ENCODE peak calls at places on chromosomes 13 and 19, in eight cellular contexts. One of them, this sample, is unnamed. For H3K4me1 and H3K27me3, the result is how much of the 10 kb centered on the place peaks cover.

GRCh38 chr13:63433546-63434150 is 2018.0 kb upstream of the PCDH20 start:
- DNase-seq in adrenal gland: no peak
- DNase-seq in adipocyte: peak
- DNase-seq in left ventricle myocardium inferior: no peak
- DNase-seq in HepG2: no peak
- DNase-seq in tibial nerve: no peak
- DNase-seq in neural progenitor cell: no peak
- DNase-seq in neuronal stem cell: no peak
- DNase-seq in this sample: no peak

GRCh38 chr19:55384576-55385235 is 614 bp upstream of the TMEM238 start:
- DNase-seq in adrenal gland: peak
- DNase-seq in adipocyte: no peak
- DNase-seq in left ventricle myocardium inferior: no peak
- DNase-seq in HepG2: no peak
- DNase-seq in tibial nerve: peak
- DNase-seq in neural progenitor cell: no peak
- DNase-seq in neuronal stem cell: no peak
- DNase-seq in this sample: no peak

GRCh38 chr13:97058896-97059295 is 64.6 kb upstream of the OXGR1 start:
- DNase-seq in adrenal gland: no peak
- DNase-seq in adipocyte: peak
- DNase-seq in left ventricle myocardium inferior: no peak
- DNase-seq in HepG2: no peak
- DNase-seq in tibial nerve: no peak
- DNase-seq in neural progenitor cell: no peak
- DNase-seq in neuronal stem cell: no peak
- DNase-seq in this sample: no peak

GRCh38 chr13:35530147-35530546 is 53.7 kb upstream of the MAB21L1 start:
- DNase-seq in adrenal gland: no peak
- DNase-seq in adipocyte: no peak
- DNase-seq in left ventricle myocardium inferior: peak
- DNase-seq in HepG2: no peak
- DNase-seq in tibial nerve: no peak
- DNase-seq in neural progenitor cell: no peak
- DNase-seq in neuronal stem cell: no peak
- DNase-seq in this sample: no peak

GRCh38 chr13:99985243-99985874 is 3.8 kb downstream of the ZIC2 start:
- DNase-seq in adrenal gland: no peak
- DNase-seq in adipocyte: no peak
- DNase-seq in left ventricle myocardium inferior: no peak
- DNase-seq in HepG2: no peak
- DNase-seq in tibial nerve: no peak
- DNase-seq in neural progenitor cell: peak
- DNase-seq in neuronal stem cell: no peak
- DNase-seq in this sample: no peak

GRCh38 chr19:46192990-46193650 is 36.4 kb upstream of the IGFL1 start:
- DNase-seq in adrenal gland: peak
- DNase-seq in adipocyte: peak
- DNase-seq in left ventricle myocardium inferior: no peak
- DNase-seq in HepG2: peak
- DNase-seq in tibial nerve: no peak
- DNase-seq in neural progenitor cell: no peak
- DNase-seq in neuronal stem cell: no peak
- DNase-seq in this sample: no peak

GRCh38 chr13:29435125-29435911 is 160.2 kb downstream of the SLC7A1 start:
- DNase-seq in adrenal gland: peak
- DNase-seq in adipocyte: peak
- DNase-seq in left ventricle myocardium inferior: no peak
- DNase-seq in HepG2: no peak
- DNase-seq in tibial nerve: peak
- DNase-seq in neural progenitor cell: no peak
- DNase-seq in neuronal stem cell: no peak
- DNase-seq in this sample: no peak

GRCh38 chr19:8307400-8307964 is 676 bp downstream of the CD320 start:
- DNase-seq in adrenal gland: peak
- DNase-seq in adipocyte: no peak
- DNase-seq in left ventricle myocardium inferior: no peak
- DNase-seq in HepG2: peak
- DNase-seq in tibial nerve: no peak
- DNase-seq in neural progenitor cell: peak
- DNase-seq in neuronal stem cell: no peak
- DNase-seq in this sample: peak

GRCh38 chr13:93248627-93249047 is 22.0 kb downstream of the GPC6 start:
- DNase-seq in adrenal gland: no peak
- DNase-seq in adipocyte: peak
- DNase-seq in left ventricle myocardium inferior: no peak
- DNase-seq in HepG2: peak
- DNase-seq in tibial nerve: no peak
- DNase-seq in neural progenitor cell: peak
- DNase-seq in neuronal stem cell: peak
- DNase-seq in this sample: peak

GRCh38 chr13:33322965-33323668 is 37.6 kb upstream of the STARD13 start:
- DNase-seq in adrenal gland: no peak
- DNase-seq in adipocyte: no peak
- DNase-seq in left ventricle myocardium inferior: no peak
- DNase-seq in HepG2: no peak
- DNase-seq in tibial nerve: no peak
- DNase-seq in neural progenitor cell: no peak
- DNase-seq in neuronal stem cell: no peak
- DNase-seq in this sample: no peak

GRCh38 chr13:33319859-33320258 is 34.3 kb upstream of the STARD13 start:
- DNase-seq in adrenal gland: no peak
- DNase-seq in adipocyte: no peak
- DNase-seq in left ventricle myocardium inferior: no peak
- DNase-seq in HepG2: no peak
- DNase-seq in tibial nerve: no peak
- DNase-seq in neural progenitor cell: no peak
- DNase-seq in neuronal stem cell: no peak
- DNase-seq in this sample: no peak

GRCh38 chr13:33323766-33324525 is 38.4 kb upstream of the STARD13 start:
- DNase-seq in adrenal gland: no peak
- DNase-seq in adipocyte: peak
- DNase-seq in left ventricle myocardium inferior: no peak
- DNase-seq in HepG2: no peak
- DNase-seq in tibial nerve: no peak
- DNase-seq in neural progenitor cell: no peak
- DNase-seq in neuronal stem cell: no peak
- DNase-seq in this sample: no peak

GRCh38 chr13:33322474-33322827 is 36.9 kb upstream of the STARD13 start:
- DNase-seq in adrenal gland: peak
- DNase-seq in adipocyte: peak
- DNase-seq in left ventricle myocardium inferior: peak
- DNase-seq in HepG2: no peak
- DNase-seq in tibial nerve: no peak
- DNase-seq in neural progenitor cell: no peak
- DNase-seq in neuronal stem cell: no peak
- DNase-seq in this sample: peak

DNA sequence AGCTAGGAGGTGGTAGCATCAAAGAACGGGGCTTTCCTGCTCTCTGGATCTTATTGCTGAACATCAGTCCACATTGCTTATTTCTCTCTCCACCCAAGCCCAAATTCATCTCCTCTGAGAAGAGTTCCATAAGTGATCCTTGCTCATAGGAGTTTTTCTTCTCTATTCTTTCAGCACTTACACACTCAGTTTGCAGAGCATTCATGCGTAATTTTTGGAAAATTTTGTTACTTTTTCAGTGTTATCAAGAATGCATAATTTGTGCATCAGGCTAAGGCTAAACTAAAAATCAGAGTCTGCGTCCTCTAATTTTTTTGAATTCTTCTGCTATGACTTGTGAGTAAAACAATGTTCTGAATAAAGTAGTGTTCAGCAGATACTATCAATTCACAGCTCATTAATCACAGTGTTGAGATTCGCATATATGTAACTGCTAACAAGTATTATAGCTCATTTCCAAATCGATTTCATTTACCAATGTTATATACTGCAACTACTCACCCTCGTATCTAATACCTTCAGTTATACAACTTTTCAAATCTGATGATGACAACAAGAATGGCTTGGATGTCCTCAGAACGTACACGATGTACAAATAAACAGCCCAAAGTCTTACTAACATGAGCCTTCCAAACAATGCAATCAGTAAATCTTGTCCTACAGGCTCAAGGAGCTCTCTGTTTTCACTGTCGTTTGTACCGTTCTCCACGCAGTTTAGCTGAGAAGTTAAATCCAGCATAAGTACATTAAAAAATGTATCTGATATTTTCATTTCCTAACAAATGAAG is 36.3 kb upstream of the STARD13 start:
- DNase-seq in adrenal gland: no peak
- DNase-seq in adipocyte: peak
- DNase-seq in left ventricle myocardium inferior: no peak
- DNase-seq in HepG2: no peak
- DNase-seq in tibial nerve: no peak
- DNase-seq in neural progenitor cell: no peak
- DNase-seq in neuronal stem cell: no peak
- DNase-seq in this sample: no peak
- H3K4me3 ChIP-seq in adrenal gland: no peak
- H3K4me3 ChIP-seq in adipocyte: peak
- H3K4me3 ChIP-seq in left ventricle myocardium inferior: peak
- H3K4me3 ChIP-seq in HepG2: no peak
- H3K4me3 ChIP-seq in tibial nerve: no peak
- H3K4me3 ChIP-seq in neural progenitor cell: no peak
- H3K4me3 ChIP-seq in neuronal stem cell: no peak
- H3K4me3 ChIP-seq in this sample: peak

GRCh38 chr19:18507727-18508440 is 14.0 kb downstream of the ELL start:
- DNase-seq in adrenal gland: no peak
- DNase-seq in adipocyte: no peak
- DNase-seq in left ventricle myocardium inferior: peak
- DNase-seq in HepG2: peak
- DNase-seq in tibial nerve: no peak
- DNase-seq in neural progenitor cell: no peak
- DNase-seq in neuronal stem cell: no peak
- DNase-seq in this sample: no peak

GRCh38 chr19:18507021-18507726 is 14.7 kb downstream of the ELL start:
- DNase-seq in adrenal gland: peak
- DNase-seq in adipocyte: no peak
- DNase-seq in left ventricle myocardium inferior: peak
- DNase-seq in HepG2: no peak
- DNase-seq in tibial nerve: no peak
- DNase-seq in neural progenitor cell: no peak
- DNase-seq in neuronal stem cell: no peak
- DNase-seq in this sample: peak

GRCh38 chr19:18504886-18505610 is 16.8 kb downstream of the ELL start:
- DNase-seq in adrenal gland: no peak
- DNase-seq in adipocyte: no peak
- DNase-seq in left ventricle myocardium inferior: no peak
- DNase-seq in HepG2: no peak
- DNase-seq in tibial nerve: no peak
- DNase-seq in neural progenitor cell: no peak
- DNase-seq in neuronal stem cell: no peak
- DNase-seq in this sample: no peak

GRCh38 chr19:18506545-18506944 is 15.3 kb downstream of the ELL start:
- DNase-seq in adrenal gland: no peak
- DNase-seq in adipocyte: no peak
- DNase-seq in left ventricle myocardium inferior: no peak
- DNase-seq in HepG2: no peak
- DNase-seq in tibial nerve: no peak
- DNase-seq in neural progenitor cell: no peak
- DNase-seq in neuronal stem cell: no peak
- DNase-seq in this sample: no peak

GRCh38 chr19:18506101-18506534 is 15.8 kb downstream of the ELL start:
- DNase-seq in adrenal gland: no peak
- DNase-seq in adipocyte: no peak
- DNase-seq in left ventricle myocardium inferior: peak
- DNase-seq in HepG2: no peak
- DNase-seq in tibial nerve: no peak
- DNase-seq in neural progenitor cell: no peak
- DNase-seq in neuronal stem cell: no peak
- DNase-seq in this sample: no peak
- H3K4me1 ChIP-seq in adrenal gland: under half
- H3K4me1 ChIP-seq in adipocyte: under half
- H3K4me1 ChIP-seq in left ventricle myocardium inferior: half or more
- H3K4me1 ChIP-seq in HepG2: half or more
- H3K4me1 ChIP-seq in tibial nerve: half or more
- H3K4me1 ChIP-seq in neural progenitor cell: under half
- H3K4me1 ChIP-seq in neuronal stem cell: under half
- H3K4me1 ChIP-seq in this sample: under half

DNA sequence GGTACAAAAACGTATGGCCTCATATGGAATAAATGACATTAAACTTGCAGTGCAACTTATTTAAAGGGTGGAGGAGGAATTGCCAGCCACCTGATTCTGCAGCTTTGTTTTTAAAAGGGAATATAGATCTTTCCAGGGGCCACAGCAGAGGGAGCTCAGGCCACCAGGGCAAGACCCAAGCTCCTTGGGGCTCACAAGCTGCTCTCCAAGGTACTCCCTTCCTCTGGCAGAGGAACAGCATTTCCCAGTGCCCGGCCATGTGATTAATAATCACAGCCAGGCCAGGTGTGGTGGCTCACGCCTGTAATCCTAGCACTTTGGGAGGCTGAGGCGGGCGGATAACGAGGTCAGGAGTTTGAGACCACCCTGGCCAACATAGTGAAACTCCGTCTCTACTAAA is 6.3 kb downstream of the ACOD1 start:
- DNase-seq in adrenal gland: no peak
- DNase-seq in adipocyte: no peak
- DNase-seq in left ventricle myocardium inferior: no peak
- DNase-seq in HepG2: no peak
- DNase-seq in tibial nerve: no peak
- DNase-seq in neural progenitor cell: no peak
- DNase-seq in neuronal stem cell: no peak
- DNase-seq in this sample: no peak
- H3K27me3 ChIP-seq in adrenal gland: under half
- H3K27me3 ChIP-seq in adipocyte: under half
- H3K27me3 ChIP-seq in left ventricle myocardium inferior: under half
- H3K27me3 ChIP-seq in HepG2: under half
- H3K27me3 ChIP-seq in tibial nerve: under half
- H3K27me3 ChIP-seq in neural progenitor cell: under half
- H3K27me3 ChIP-seq in neuronal stem cell: under half
- H3K27me3 ChIP-seq in this sample: under half

DNA sequence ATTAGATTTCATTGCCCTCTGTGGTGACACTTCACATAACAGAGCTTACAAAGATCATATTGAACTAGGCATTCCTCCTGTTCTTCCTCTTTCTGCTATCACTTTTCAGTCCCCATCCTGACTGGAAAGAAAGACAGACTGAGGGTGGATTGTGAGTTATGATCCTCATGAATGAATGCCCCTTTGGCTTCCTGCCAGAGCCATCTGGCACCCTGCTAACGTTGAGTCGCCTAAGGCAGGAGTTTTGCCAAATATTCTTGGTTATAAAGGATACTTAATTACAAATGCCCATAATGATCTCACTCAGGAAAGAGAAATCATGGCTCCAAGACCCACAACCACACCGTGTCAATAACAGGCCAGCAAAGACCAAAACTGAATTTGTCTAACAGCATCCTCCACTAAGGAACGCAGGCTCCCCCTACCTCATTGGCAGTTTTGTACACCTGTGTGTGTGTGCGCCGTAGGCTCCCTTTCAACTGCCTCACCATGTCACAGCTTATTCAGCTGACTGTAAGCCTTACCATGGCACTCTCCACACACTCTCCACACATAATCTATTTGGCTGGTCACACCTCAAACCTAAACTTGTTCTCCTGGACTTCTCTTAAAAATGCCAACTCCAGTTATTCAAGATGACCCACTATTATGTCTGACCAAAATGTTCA is 15.5 kb downstream of the ZNF211 start:
- DNase-seq in adrenal gland: no peak
- DNase-seq in adipocyte: no peak
- DNase-seq in left ventricle myocardium inferior: no peak
- DNase-seq in HepG2: no peak
- DNase-seq in tibial nerve: no peak
- DNase-seq in neural progenitor cell: no peak
- DNase-seq in neuronal stem cell: no peak
- DNase-seq in this sample: no peak
- H3K4me3 ChIP-seq in adrenal gland: no peak
- H3K4me3 ChIP-seq in adipocyte: no peak
- H3K4me3 ChIP-seq in left ventricle myocardium inferior: no peak
- H3K4me3 ChIP-seq in HepG2: no peak
- H3K4me3 ChIP-seq in tibial nerve: no peak
- H3K4me3 ChIP-seq in neural progenitor cell: no peak
- H3K4me3 ChIP-seq in neuronal stem cell: no peak
- H3K4me3 ChIP-seq in this sample: no peak